ENCODE peak calls at places on chromosomes 2 and 18, in eight cellular contexts. One of them, this sample, is unnamed.
A peak's percentile ranks its signal among the peaks of the same experiment; 100 is the strongest.

GRCh38 chr2:26770986-26771586 is 7.0 kb downstream of the SLC35F6 start:
- DNase-seq in effector memory CD8-positive, alpha-beta T cell: no peak
- DNase-seq in K562: peak; percentile 70
- DNase-seq in endodermal cell: no peak
- DNase-seq in CD8-positive, alpha-beta T cell: no peak
- DNase-seq in mucosa of descending colon: peak; percentile 56
- DNase-seq in cardiac muscle cell: peak; percentile 94
- DNase-seq in activated T-helper 2 cell treated with anti-CD3 and anti-CD28 coated beads, Interferon-gamma antibody, Interleukin-2, Interleukin-4, amounts not matched to agents 10 μg/mL and 5 μg/mL and 100 μg/mL, durations not matched to agents 14 hours and 24 hours and 36 hours: no peak
- DNase-seq in this sample: no peak

GRCh38 chr18:12283256-12283655 is 24.8 kb upstream of the TUBB6 start:
- DNase-seq in effector memory CD8-positive, alpha-beta T cell: no peak
- DNase-seq in K562: peak; percentile 56
- DNase-seq in endodermal cell: peak; percentile 66
- DNase-seq in CD8-positive, alpha-beta T cell: no peak
- DNase-seq in mucosa of descending colon: no peak
- DNase-seq in cardiac muscle cell: peak; percentile 33
- DNase-seq in activated T-helper 2 cell treated with anti-CD3 and anti-CD28 coated beads, Interferon-gamma antibody, Interleukin-2, Interleukin-4, amounts not matched to agents 10 μg/mL and 5 μg/mL and 100 μg/mL, durations not matched to agents 14 hours and 24 hours and 36 hours: no peak
- DNase-seq in this sample: no peak

GRCh38 chr2:101794141-101794540 is 96.6 kb downstream of the MAP4K4 start:
- DNase-seq in effector memory CD8-positive, alpha-beta T cell: no peak
- DNase-seq in K562: no peak
- DNase-seq in endodermal cell: no peak
- DNase-seq in CD8-positive, alpha-beta T cell: no peak
- DNase-seq in mucosa of descending colon: no peak
- DNase-seq in cardiac muscle cell: peak; percentile 40
- DNase-seq in activated T-helper 2 cell treated with anti-CD3 and anti-CD28 coated beads, Interferon-gamma antibody, Interleukin-2, Interleukin-4, amounts not matched to agents 10 μg/mL and 5 μg/mL and 100 μg/mL, durations not matched to agents 14 hours and 24 hours and 36 hours: no peak
- DNase-seq in this sample: no peak

GRCh38 chr2:133362061-133362476 is 206.2 kb downstream of the NCKAP5 start:
- DNase-seq in effector memory CD8-positive, alpha-beta T cell: no peak
- DNase-seq in K562: no peak
- DNase-seq in endodermal cell: no peak
- DNase-seq in CD8-positive, alpha-beta T cell: no peak
- DNase-seq in mucosa of descending colon: no peak
- DNase-seq in cardiac muscle cell: peak; percentile 18
- DNase-seq in activated T-helper 2 cell treated with anti-CD3 and anti-CD28 coated beads, Interferon-gamma antibody, Interleukin-2, Interleukin-4, amounts not matched to agents 10 μg/mL and 5 μg/mL and 100 μg/mL, durations not matched to agents 14 hours and 24 hours and 36 hours: no peak
- DNase-seq in this sample: no peak

GRCh38 chr18:61637319-61637718 is 255.5 kb downstream of the RNF152 start:
- DNase-seq in effector memory CD8-positive, alpha-beta T cell: no peak
- DNase-seq in K562: no peak
- DNase-seq in endodermal cell: peak; percentile 89
- DNase-seq in CD8-positive, alpha-beta T cell: no peak
- DNase-seq in mucosa of descending colon: peak; percentile 75
- DNase-seq in cardiac muscle cell: no peak
- DNase-seq in activated T-helper 2 cell treated with anti-CD3 and anti-CD28 coated beads, Interferon-gamma antibody, Interleukin-2, Interleukin-4, amounts not matched to agents 10 μg/mL and 5 μg/mL and 100 μg/mL, durations not matched to agents 14 hours and 24 hours and 36 hours: no peak
- DNase-seq in this sample: no peak

GRCh38 chr2:7424481-7424880 is 507.3 kb downstream of the RNF144A start:
- DNase-seq in effector memory CD8-positive, alpha-beta T cell: no peak
- DNase-seq in K562: no peak
- DNase-seq in endodermal cell: no peak
- DNase-seq in CD8-positive, alpha-beta T cell: no peak
- DNase-seq in mucosa of descending colon: no peak
- DNase-seq in cardiac muscle cell: no peak
- DNase-seq in activated T-helper 2 cell treated with anti-CD3 and anti-CD28 coated beads, Interferon-gamma antibody, Interleukin-2, Interleukin-4, amounts not matched to agents 10 μg/mL and 5 μg/mL and 100 μg/mL, durations not matched to agents 14 hours and 24 hours and 36 hours: no peak
- DNase-seq in this sample: no peak

GRCh38 chr2:79178073-79178720 is 18.6 kb upstream of the REG3A start:
- DNase-seq in effector memory CD8-positive, alpha-beta T cell: no peak
- DNase-seq in K562: no peak
- DNase-seq in endodermal cell: no peak
- DNase-seq in CD8-positive, alpha-beta T cell: no peak
- DNase-seq in mucosa of descending colon: no peak
- DNase-seq in cardiac muscle cell: no peak
- DNase-seq in activated T-helper 2 cell treated with anti-CD3 and anti-CD28 coated beads, Interferon-gamma antibody, Interleukin-2, Interleukin-4, amounts not matched to agents 10 μg/mL and 5 μg/mL and 100 μg/mL, durations not matched to agents 14 hours and 24 hours and 36 hours: no peak
- DNase-seq in this sample: no peak

GRCh38 chr18:55427951-55428350 is 160.0 kb downstream of the TCF4 start:
- DNase-seq in effector memory CD8-positive, alpha-beta T cell: no peak
- DNase-seq in K562: no peak
- DNase-seq in endodermal cell: no peak
- DNase-seq in CD8-positive, alpha-beta T cell: no peak
- DNase-seq in mucosa of descending colon: no peak
- DNase-seq in cardiac muscle cell: no peak
- DNase-seq in activated T-helper 2 cell treated with anti-CD3 and anti-CD28 coated beads, Interferon-gamma antibody, Interleukin-2, Interleukin-4, amounts not matched to agents 10 μg/mL and 5 μg/mL and 100 μg/mL, durations not matched to agents 14 hours and 24 hours and 36 hours: no peak
- DNase-seq in this sample: no peak

GRCh38 chr2:240887631-240888030 is 8.3 kb downstream of the MAB21L4 start:
- DNase-seq in effector memory CD8-positive, alpha-beta T cell: no peak
- DNase-seq in K562: no peak
- DNase-seq in endodermal cell: no peak
- DNase-seq in CD8-positive, alpha-beta T cell: no peak
- DNase-seq in mucosa of descending colon: no peak
- DNase-seq in cardiac muscle cell: no peak
- DNase-seq in activated T-helper 2 cell treated with anti-CD3 and anti-CD28 coated beads, Interferon-gamma antibody, Interleukin-2, Interleukin-4, amounts not matched to agents 10 μg/mL and 5 μg/mL and 100 μg/mL, durations not matched to agents 14 hours and 24 hours and 36 hours: no peak
- DNase-seq in this sample: no peak

GRCh38 chr2:20626698-20627471 is 24.0 kb downstream of the HS1BP3 start:
- DNase-seq in effector memory CD8-positive, alpha-beta T cell: no peak
- DNase-seq in K562: no peak
- DNase-seq in endodermal cell: peak; percentile 47
- DNase-seq in CD8-positive, alpha-beta T cell: no peak
- DNase-seq in mucosa of descending colon: peak; percentile 33
- DNase-seq in cardiac muscle cell: no peak
- DNase-seq in activated T-helper 2 cell treated with anti-CD3 and anti-CD28 coated beads, Interferon-gamma antibody, Interleukin-2, Interleukin-4, amounts not matched to agents 10 μg/mL and 5 μg/mL and 100 μg/mL, durations not matched to agents 14 hours and 24 hours and 36 hours: no peak
- DNase-seq in this sample: peak; percentile 28

GRCh38 chr2:60948926-60949579 is 67.7 kb downstream of the REL start:
- DNase-seq in effector memory CD8-positive, alpha-beta T cell: peak; percentile 12
- DNase-seq in K562: no peak
- DNase-seq in endodermal cell: no peak
- DNase-seq in CD8-positive, alpha-beta T cell: no peak
- DNase-seq in mucosa of descending colon: no peak
- DNase-seq in cardiac muscle cell: no peak
- DNase-seq in activated T-helper 2 cell treated with anti-CD3 and anti-CD28 coated beads, Interferon-gamma antibody, Interleukin-2, Interleukin-4, amounts not matched to agents 10 μg/mL and 5 μg/mL and 100 μg/mL, durations not matched to agents 14 hours and 24 hours and 36 hours: no peak
- DNase-seq in this sample: no peak

GRCh38 chr2:1055014-1055595 is 104.5 kb downstream of the SNTG2 start:
- DNase-seq in effector memory CD8-positive, alpha-beta T cell: no peak
- DNase-seq in K562: no peak
- DNase-seq in endodermal cell: peak; percentile 66
- DNase-seq in CD8-positive, alpha-beta T cell: no peak
- DNase-seq in mucosa of descending colon: no peak
- DNase-seq in cardiac muscle cell: peak; percentile 65
- DNase-seq in activated T-helper 2 cell treated with anti-CD3 and anti-CD28 coated beads, Interferon-gamma antibody, Interleukin-2, Interleukin-4, amounts not matched to agents 10 μg/mL and 5 μg/mL and 100 μg/mL, durations not matched to agents 14 hours and 24 hours and 36 hours: no peak
- DNase-seq in this sample: no peak

GRCh38 chr2:54329482-54330225 is 73.6 kb upstream of the TSPYL6 start:
- DNase-seq in effector memory CD8-positive, alpha-beta T cell: no peak
- DNase-seq in K562: no peak
- DNase-seq in endodermal cell: no peak
- DNase-seq in CD8-positive, alpha-beta T cell: no peak
- DNase-seq in mucosa of descending colon: no peak
- DNase-seq in cardiac muscle cell: peak; percentile 69
- DNase-seq in activated T-helper 2 cell treated with anti-CD3 and anti-CD28 coated beads, Interferon-gamma antibody, Interleukin-2, Interleukin-4, amounts not matched to agents 10 μg/mL and 5 μg/mL and 100 μg/mL, durations not matched to agents 14 hours and 24 hours and 36 hours: no peak
- DNase-seq in this sample: no peak

GRCh38 chr18:67300498-67300897 is 216.0 kb downstream of the DSEL start:
- DNase-seq in effector memory CD8-positive, alpha-beta T cell: peak; percentile 7
- DNase-seq in K562: no peak
- DNase-seq in endodermal cell: no peak
- DNase-seq in CD8-positive, alpha-beta T cell: no peak
- DNase-seq in mucosa of descending colon: no peak
- DNase-seq in cardiac muscle cell: no peak
- DNase-seq in activated T-helper 2 cell treated with anti-CD3 and anti-CD28 coated beads, Interferon-gamma antibody, Interleukin-2, Interleukin-4, amounts not matched to agents 10 μg/mL and 5 μg/mL and 100 μg/mL, durations not matched to agents 14 hours and 24 hours and 36 hours: no peak
- DNase-seq in this sample: no peak

GRCh38 chr2:74267068-74267467 is 68.7 kb downstream of the MTHFD2 start:
- DNase-seq in effector memory CD8-positive, alpha-beta T cell: peak; percentile 39
- DNase-seq in K562: peak; percentile 62
- DNase-seq in endodermal cell: peak; percentile 67
- DNase-seq in CD8-positive, alpha-beta T cell: peak; percentile 54
- DNase-seq in mucosa of descending colon: no peak
- DNase-seq in cardiac muscle cell: no peak
- DNase-seq in activated T-helper 2 cell treated with anti-CD3 and anti-CD28 coated beads, Interferon-gamma antibody, Interleukin-2, Interleukin-4, amounts not matched to agents 10 μg/mL and 5 μg/mL and 100 μg/mL, durations not matched to agents 14 hours and 24 hours and 36 hours: peak; percentile 65
- DNase-seq in this sample: no peak

GRCh38 chr2:232929303-232930123 is 59.4 kb downstream of the SNORC start:
- DNase-seq in effector memory CD8-positive, alpha-beta T cell: no peak
- DNase-seq in K562: no peak
- DNase-seq in endodermal cell: peak; percentile 59
- DNase-seq in CD8-positive, alpha-beta T cell: no peak
- DNase-seq in mucosa of descending colon: no peak
- DNase-seq in cardiac muscle cell: no peak
- DNase-seq in activated T-helper 2 cell treated with anti-CD3 and anti-CD28 coated beads, Interferon-gamma antibody, Interleukin-2, Interleukin-4, amounts not matched to agents 10 μg/mL and 5 μg/mL and 100 μg/mL, durations not matched to agents 14 hours and 24 hours and 36 hours: no peak
- DNase-seq in this sample: no peak

GRCh38 chr2:121898483-121898882 is 143.0 kb downstream of the TSN start:
- DNase-seq in effector memory CD8-positive, alpha-beta T cell: no peak
- DNase-seq in K562: no peak
- DNase-seq in endodermal cell: no peak
- DNase-seq in CD8-positive, alpha-beta T cell: no peak
- DNase-seq in mucosa of descending colon: no peak
- DNase-seq in cardiac muscle cell: peak; percentile 61
- DNase-seq in activated T-helper 2 cell treated with anti-CD3 and anti-CD28 coated beads, Interferon-gamma antibody, Interleukin-2, Interleukin-4, amounts not matched to agents 10 μg/mL and 5 μg/mL and 100 μg/mL, durations not matched to agents 14 hours and 24 hours and 36 hours: no peak
- DNase-seq in this sample: no peak

GRCh38 chr18:21904856-21905255 is 164.3 kb downstream of the MIB1 start:
- DNase-seq in effector memory CD8-positive, alpha-beta T cell: no peak
- DNase-seq in K562: no peak
- DNase-seq in endodermal cell: no peak
- DNase-seq in CD8-positive, alpha-beta T cell: no peak
- DNase-seq in mucosa of descending colon: no peak
- DNase-seq in cardiac muscle cell: peak; percentile 34
- DNase-seq in activated T-helper 2 cell treated with anti-CD3 and anti-CD28 coated beads, Interferon-gamma antibody, Interleukin-2, Interleukin-4, amounts not matched to agents 10 μg/mL and 5 μg/mL and 100 μg/mL, durations not matched to agents 14 hours and 24 hours and 36 hours: no peak
- DNase-seq in this sample: no peak

GRCh38 chr2:73212448-73213176 is 1.4 kb upstream of the SMYD5 start:
- DNase-seq in effector memory CD8-positive, alpha-beta T cell: peak; percentile 76
- DNase-seq in K562: peak; percentile 78
- DNase-seq in endodermal cell: peak; percentile 93
- DNase-seq in CD8-positive, alpha-beta T cell: peak; percentile 76
- DNase-seq in mucosa of descending colon: peak; percentile 66
- DNase-seq in cardiac muscle cell: peak; percentile 92
- DNase-seq in activated T-helper 2 cell treated with anti-CD3 and anti-CD28 coated beads, Interferon-gamma antibody, Interleukin-2, Interleukin-4, amounts not matched to agents 10 μg/mL and 5 μg/mL and 100 μg/mL, durations not matched to agents 14 hours and 24 hours and 36 hours: peak; percentile 64
- DNase-seq in this sample: peak; percentile 81

GRCh38 chr2:175366814-175367213 is 185.3 kb upstream of the ATP5MC3 start:
- DNase-seq in effector memory CD8-positive, alpha-beta T cell: peak; percentile 7
- DNase-seq in K562: peak; percentile 53
- DNase-seq in endodermal cell: peak; percentile 81
- DNase-seq in CD8-positive, alpha-beta T cell: no peak
- DNase-seq in mucosa of descending colon: no peak
- DNase-seq in cardiac muscle cell: peak; percentile 58
- DNase-seq in activated T-helper 2 cell treated with anti-CD3 and anti-CD28 coated beads, Interferon-gamma antibody, Interleukin-2, Interleukin-4, amounts not matched to agents 10 μg/mL and 5 μg/mL and 100 μg/mL, durations not matched to agents 14 hours and 24 hours and 36 hours: peak; percentile 10
- DNase-seq in this sample: no peak

GRCh38 chr2:63827749-63828148 is 13.9 kb upstream of the UGP2 start:
- DNase-seq in effector memory CD8-positive, alpha-beta T cell: no peak
- DNase-seq in K562: no peak
- DNase-seq in endodermal cell: peak; percentile 61
- DNase-seq in CD8-positive, alpha-beta T cell: no peak
- DNase-seq in mucosa of descending colon: no peak
- DNase-seq in cardiac muscle cell: peak; percentile 81
- DNase-seq in activated T-helper 2 cell treated with anti-CD3 and anti-CD28 coated beads, Interferon-gamma antibody, Interleukin-2, Interleukin-4, amounts not matched to agents 10 μg/mL and 5 μg/mL and 100 μg/mL, durations not matched to agents 14 hours and 24 hours and 36 hours: no peak
- DNase-seq in this sample: no peak

GRCh38 chr2:499726-500125 is 177.5 kb downstream of the TMEM18 start:
- DNase-seq in effector memory CD8-positive, alpha-beta T cell: no peak
- DNase-seq in K562: no peak
- DNase-seq in endodermal cell: no peak
- DNase-seq in CD8-positive, alpha-beta T cell: no peak
- DNase-seq in mucosa of descending colon: no peak
- DNase-seq in cardiac muscle cell: no peak
- DNase-seq in activated T-helper 2 cell treated with anti-CD3 and anti-CD28 coated beads, Interferon-gamma antibody, Interleukin-2, Interleukin-4, amounts not matched to agents 10 μg/mL and 5 μg/mL and 100 μg/mL, durations not matched to agents 14 hours and 24 hours and 36 hours: no peak
- DNase-seq in this sample: no peak

GRCh38 chr2:20250436-20250835 is 25.5 kb upstream of the SDC1 start:
- DNase-seq in effector memory CD8-positive, alpha-beta T cell: no peak
- DNase-seq in K562: no peak
- DNase-seq in endodermal cell: no peak
- DNase-seq in CD8-positive, alpha-beta T cell: no peak
- DNase-seq in mucosa of descending colon: no peak
- DNase-seq in cardiac muscle cell: no peak
- DNase-seq in activated T-helper 2 cell treated with anti-CD3 and anti-CD28 coated beads, Interferon-gamma antibody, Interleukin-2, Interleukin-4, amounts not matched to agents 10 μg/mL and 5 μg/mL and 100 μg/mL, durations not matched to agents 14 hours and 24 hours and 36 hours: no peak
- DNase-seq in this sample: no peak

GRCh38 chr2:216545359-216545758 is 46.7 kb downstream of the RPL37A start:
- DNase-seq in effector memory CD8-positive, alpha-beta T cell: no peak
- DNase-seq in K562: no peak
- DNase-seq in endodermal cell: no peak
- DNase-seq in CD8-positive, alpha-beta T cell: no peak
- DNase-seq in mucosa of descending colon: no peak
- DNase-seq in cardiac muscle cell: peak; percentile 86
- DNase-seq in activated T-helper 2 cell treated with anti-CD3 and anti-CD28 coated beads, Interferon-gamma antibody, Interleukin-2, Interleukin-4, amounts not matched to agents 10 μg/mL and 5 μg/mL and 100 μg/mL, durations not matched to agents 14 hours and 24 hours and 36 hours: no peak
- DNase-seq in this sample: no peak

GRCh38 chr2:206736935-206737334 is 18.7 kb upstream of the DYTN start:
- DNase-seq in effector memory CD8-positive, alpha-beta T cell: no peak
- DNase-seq in K562: no peak
- DNase-seq in endodermal cell: no peak
- DNase-seq in CD8-positive, alpha-beta T cell: no peak
- DNase-seq in mucosa of descending colon: no peak
- DNase-seq in cardiac muscle cell: no peak
- DNase-seq in activated T-helper 2 cell treated with anti-CD3 and anti-CD28 coated beads, Interferon-gamma antibody, Interleukin-2, Interleukin-4, amounts not matched to agents 10 μg/mL and 5 μg/mL and 100 μg/mL, durations not matched to agents 14 hours and 24 hours and 36 hours: no peak
- DNase-seq in this sample: no peak

GRCh38 chr2:185187421-185187820 is 551.2 kb upstream of the FSIP2 start:
- DNase-seq in effector memory CD8-positive, alpha-beta T cell: no peak
- DNase-seq in K562: no peak
- DNase-seq in endodermal cell: no peak
- DNase-seq in CD8-positive, alpha-beta T cell: no peak
- DNase-seq in mucosa of descending colon: no peak
- DNase-seq in cardiac muscle cell: no peak
- DNase-seq in activated T-helper 2 cell treated with anti-CD3 and anti-CD28 coated beads, Interferon-gamma antibody, Interleukin-2, Interleukin-4, amounts not matched to agents 10 μg/mL and 5 μg/mL and 100 μg/mL, durations not matched to agents 14 hours and 24 hours and 36 hours: no peak
- DNase-seq in this sample: no peak

GRCh38 chr2:84971799-84972790 is 1.1 kb downstream of the KCMF1 start:
- DNase-seq in effector memory CD8-positive, alpha-beta T cell: peak; percentile 73
- DNase-seq in K562: no peak
- DNase-seq in endodermal cell: peak; percentile 69
- DNase-seq in CD8-positive, alpha-beta T cell: peak; percentile 70
- DNase-seq in mucosa of descending colon: peak; percentile 76
- DNase-seq in cardiac muscle cell: peak; percentile 56
- DNase-seq in activated T-helper 2 cell treated with anti-CD3 and anti-CD28 coated beads, Interferon-gamma antibody, Interleukin-2, Interleukin-4, amounts not matched to agents 10 μg/mL and 5 μg/mL and 100 μg/mL, durations not matched to agents 14 hours and 24 hours and 36 hours: peak; percentile 65
- DNase-seq in this sample: peak; percentile 75

GRCh38 chr2:183232161-183232865 is 108.1 kb downstream of the NUP35 start:
- DNase-seq in effector memory CD8-positive, alpha-beta T cell: no peak
- DNase-seq in K562: no peak
- DNase-seq in endodermal cell: no peak
- DNase-seq in CD8-positive, alpha-beta T cell: no peak
- DNase-seq in mucosa of descending colon: no peak
- DNase-seq in cardiac muscle cell: peak; percentile 29
- DNase-seq in activated T-helper 2 cell treated with anti-CD3 and anti-CD28 coated beads, Interferon-gamma antibody, Interleukin-2, Interleukin-4, amounts not matched to agents 10 μg/mL and 5 μg/mL and 100 μg/mL, durations not matched to agents 14 hours and 24 hours and 36 hours: no peak
- DNase-seq in this sample: no peak

GRCh38 chr2:57621984-57622383 is 424.6 kb upstream of the VRK2 start:
- DNase-seq in effector memory CD8-positive, alpha-beta T cell: no peak
- DNase-seq in K562: no peak
- DNase-seq in endodermal cell: no peak
- DNase-seq in CD8-positive, alpha-beta T cell: no peak
- DNase-seq in mucosa of descending colon: no peak
- DNase-seq in cardiac muscle cell: no peak
- DNase-seq in activated T-helper 2 cell treated with anti-CD3 and anti-CD28 coated beads, Interferon-gamma antibody, Interleukin-2, Interleukin-4, amounts not matched to agents 10 μg/mL and 5 μg/mL and 100 μg/mL, durations not matched to agents 14 hours and 24 hours and 36 hours: no peak
- DNase-seq in this sample: no peak

GRCh38 chr2:98277156-98277859 is 68.9 kb upstream of the CNGA3 start:
- DNase-seq in effector memory CD8-positive, alpha-beta T cell: no peak
- DNase-seq in K562: no peak
- DNase-seq in endodermal cell: no peak
- DNase-seq in CD8-positive, alpha-beta T cell: no peak
- DNase-seq in mucosa of descending colon: peak; percentile 56
- DNase-seq in cardiac muscle cell: no peak
- DNase-seq in activated T-helper 2 cell treated with anti-CD3 and anti-CD28 coated beads, Interferon-gamma antibody, Interleukin-2, Interleukin-4, amounts not matched to agents 10 μg/mL and 5 μg/mL and 100 μg/mL, durations not matched to agents 14 hours and 24 hours and 36 hours: no peak
- DNase-seq in this sample: no peak

GRCh38 chr18:28150925-28151324 is 26.0 kb downstream of the CDH2 start:
- DNase-seq in effector memory CD8-positive, alpha-beta T cell: no peak
- DNase-seq in K562: no peak
- DNase-seq in endodermal cell: no peak
- DNase-seq in CD8-positive, alpha-beta T cell: no peak
- DNase-seq in mucosa of descending colon: no peak
- DNase-seq in cardiac muscle cell: no peak
- DNase-seq in activated T-helper 2 cell treated with anti-CD3 and anti-CD28 coated beads, Interferon-gamma antibody, Interleukin-2, Interleukin-4, amounts not matched to agents 10 μg/mL and 5 μg/mL and 100 μg/mL, durations not matched to agents 14 hours and 24 hours and 36 hours: no peak
- DNase-seq in this sample: no peak

GRCh38 chr2:39929531-39929930 is 150.5 kb upstream of the THUMPD2 start:
- DNase-seq in effector memory CD8-positive, alpha-beta T cell: no peak
- DNase-seq in K562: no peak
- DNase-seq in endodermal cell: no peak
- DNase-seq in CD8-positive, alpha-beta T cell: no peak
- DNase-seq in mucosa of descending colon: no peak
- DNase-seq in cardiac muscle cell: no peak
- DNase-seq in activated T-helper 2 cell treated with anti-CD3 and anti-CD28 coated beads, Interferon-gamma antibody, Interleukin-2, Interleukin-4, amounts not matched to agents 10 μg/mL and 5 μg/mL and 100 μg/mL, durations not matched to agents 14 hours and 24 hours and 36 hours: no peak
- DNase-seq in this sample: no peak

GRCh38 chr2:175834472-175834871 is 167.6 kb downstream of the LNPK start:
- DNase-seq in effector memory CD8-positive, alpha-beta T cell: no peak
- DNase-seq in K562: no peak
- DNase-seq in endodermal cell: no peak
- DNase-seq in CD8-positive, alpha-beta T cell: no peak
- DNase-seq in mucosa of descending colon: no peak
- DNase-seq in cardiac muscle cell: no peak
- DNase-seq in activated T-helper 2 cell treated with anti-CD3 and anti-CD28 coated beads, Interferon-gamma antibody, Interleukin-2, Interleukin-4, amounts not matched to agents 10 μg/mL and 5 μg/mL and 100 μg/mL, durations not matched to agents 14 hours and 24 hours and 36 hours: no peak
- DNase-seq in this sample: no peak

GRCh38 chr2:206381881-206382280 is 61.5 kb upstream of the ADAM23 start:
- DNase-seq in effector memory CD8-positive, alpha-beta T cell: no peak
- DNase-seq in K562: no peak
- DNase-seq in endodermal cell: no peak
- DNase-seq in CD8-positive, alpha-beta T cell: no peak
- DNase-seq in mucosa of descending colon: no peak
- DNase-seq in cardiac muscle cell: no peak
- DNase-seq in activated T-helper 2 cell treated with anti-CD3 and anti-CD28 coated beads, Interferon-gamma antibody, Interleukin-2, Interleukin-4, amounts not matched to agents 10 μg/mL and 5 μg/mL and 100 μg/mL, durations not matched to agents 14 hours and 24 hours and 36 hours: no peak
- DNase-seq in this sample: no peak